ENCODE peak calls at places on chromosomes 4 and X, in nine cellular contexts. One of them, this sample, is unnamed.

GRCh38 chrX:23637187-23637586 is 30.1 kb upstream of the PRDX4 start:
- DNase-seq in PC-9: no peak
- DNase-seq in HepG2: no peak
- DNase-seq in K562: no peak
- DNase-seq in tibial nerve: no peak
- DNase-seq in PC-3: no peak
- DNase-seq in transverse colon: no peak
- DNase-seq in mammary epithelial cell: no peak
- DNase-seq in Panc1: no peak
- DNase-seq in this sample: no peak

GRCh38 chrX:120774611-120775010 is 101.1 kb downstream of the CT47B1 start:
- DNase-seq in tibial nerve: no peak
- DNase-seq in PC-9: no peak
- DNase-seq in transverse colon: no peak
- DNase-seq in K562: no peak
- DNase-seq in PC-3: no peak
- DNase-seq in HepG2: no peak
- DNase-seq in mammary epithelial cell: no peak
- DNase-seq in Panc1: no peak
- DNase-seq in this sample: no peak

GRCh38 chr4:140308366-140309123 is 64.9 kb upstream of the SCOC start:
- DNase-seq in mammary epithelial cell: peak; percentile 92
- DNase-seq in HepG2: no peak
- DNase-seq in Panc1: no peak
- DNase-seq in K562: peak; percentile 4
- DNase-seq in PC-3: no peak
- DNase-seq in transverse colon: peak; percentile 21
- DNase-seq in tibial nerve: no peak
- DNase-seq in PC-9: peak; percentile 21
- DNase-seq in this sample: no peak

GRCh38 chrX:101415180-101416130 is 7.4 kb downstream of the HNRNPH2 start:
- DNase-seq in HepG2: peak; percentile 14
- DNase-seq in tibial nerve: peak; percentile 39
- DNase-seq in K562: peak; percentile 72
- DNase-seq in transverse colon: no peak
- DNase-seq in mammary epithelial cell: peak; percentile 53
- DNase-seq in Panc1: peak; percentile 64
- DNase-seq in PC-9: peak; percentile 16
- DNase-seq in PC-3: peak; percentile 69
- DNase-seq in this sample: peak; percentile 42

GRCh38 chrX:154717824-154718223 is 33.1 kb downstream of the GAB3 start:
- DNase-seq in mammary epithelial cell: no peak
- DNase-seq in tibial nerve: no peak
- DNase-seq in HepG2: no peak
- DNase-seq in K562: peak; percentile 89
- DNase-seq in PC-3: peak; percentile 70
- DNase-seq in PC-9: no peak
- DNase-seq in Panc1: no peak
- DNase-seq in transverse colon: peak; percentile 26
- DNase-seq in this sample: no peak

GRCh38 chr4:40395908-40396806 is 61.0 kb downstream of the CHRNA9 start:
- DNase-seq in PC-3: peak; percentile 83
- DNase-seq in mammary epithelial cell: peak; percentile 35
- DNase-seq in HepG2: peak; percentile 43
- DNase-seq in transverse colon: peak; percentile 57
- DNase-seq in tibial nerve: peak; percentile 31
- DNase-seq in PC-9: peak; percentile 82
- DNase-seq in Panc1: no peak
- DNase-seq in K562: no peak
- DNase-seq in this sample: peak; percentile 86

GRCh38 chr4:129111919-129112318 is 16.0 kb downstream of the C4orf33 start:
- DNase-seq in tibial nerve: no peak
- DNase-seq in mammary epithelial cell: no peak
- DNase-seq in K562: no peak
- DNase-seq in HepG2: no peak
- DNase-seq in transverse colon: no peak
- DNase-seq in Panc1: no peak
- DNase-seq in PC-9: no peak
- DNase-seq in PC-3: no peak
- DNase-seq in this sample: no peak

GRCh38 chrX:130916636-130917422 is 13.8 kb upstream of the ENOX2 start:
- DNase-seq in K562: peak; percentile 74
- DNase-seq in Panc1: peak; percentile 35
- DNase-seq in tibial nerve: no peak
- DNase-seq in mammary epithelial cell: peak; percentile 21
- DNase-seq in PC-3: peak; percentile 42
- DNase-seq in transverse colon: peak; percentile 35
- DNase-seq in HepG2: peak; percentile 35
- DNase-seq in PC-9: peak; percentile 17
- DNase-seq in this sample: no peak

GRCh38 chr4:108152980-108153379 is 15.8 kb downstream of the LEF1 start:
- DNase-seq in mammary epithelial cell: peak; percentile 7
- DNase-seq in HepG2: no peak
- DNase-seq in PC-3: no peak
- DNase-seq in transverse colon: no peak
- DNase-seq in PC-9: no peak
- DNase-seq in K562: no peak
- DNase-seq in tibial nerve: no peak
- DNase-seq in Panc1: no peak
- DNase-seq in this sample: no peak

GRCh38 chrX:2461711-2462016 is 39.1 kb downstream of the DHRSX start:
- DNase-seq in tibial nerve: no peak
- DNase-seq in PC-3: no peak
- DNase-seq in Panc1: no peak
- DNase-seq in K562: no peak
- DNase-seq in HepG2: no peak
- DNase-seq in PC-9: no peak
- DNase-seq in mammary epithelial cell: no peak
- DNase-seq in transverse colon: no peak
- DNase-seq in this sample: no peak

DNA sequence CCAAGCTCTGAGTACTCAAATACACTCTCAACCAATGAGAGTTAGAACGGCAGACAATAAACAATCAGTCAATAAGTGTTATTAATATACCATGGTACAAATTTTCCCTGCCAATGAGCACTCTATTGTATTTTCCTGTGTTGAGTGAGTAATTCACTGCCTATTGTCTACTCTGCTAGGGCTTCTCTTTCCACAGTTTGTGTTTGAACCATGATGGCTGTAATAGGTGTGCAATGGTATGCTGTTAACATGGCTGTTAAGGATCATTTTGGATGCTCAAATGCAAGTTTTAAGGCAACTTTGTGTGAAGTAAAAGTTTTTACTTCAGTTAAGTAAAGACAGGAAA is 41.2 kb downstream of the RPS6KA3 start:
- DNase-seq in PC-3: no peak
- DNase-seq in K562: no peak
- DNase-seq in Panc1: no peak
- DNase-seq in PC-9: no peak
- DNase-seq in tibial nerve: no peak
- DNase-seq in transverse colon: no peak
- DNase-seq in HepG2: no peak
- DNase-seq in mammary epithelial cell: no peak
- DNase-seq in this sample: no peak
- H3K27ac ChIP-seq in PC-3: no peak overlapping the region
- H3K27ac ChIP-seq in K562: no peak overlapping the region
- H3K27ac ChIP-seq in Panc1: no peak overlapping the region
- H3K27ac ChIP-seq in PC-9: no peak overlapping the region
- H3K27ac ChIP-seq in tibial nerve: no peak overlapping the region
- H3K27ac ChIP-seq in transverse colon: no peak overlapping the region
- H3K27ac ChIP-seq in HepG2: peak overlapping the region; percentile 40
- H3K27ac ChIP-seq in mammary epithelial cell: no peak overlapping the region
- H3K27ac ChIP-seq in this sample: no peak overlapping the region

DNA sequence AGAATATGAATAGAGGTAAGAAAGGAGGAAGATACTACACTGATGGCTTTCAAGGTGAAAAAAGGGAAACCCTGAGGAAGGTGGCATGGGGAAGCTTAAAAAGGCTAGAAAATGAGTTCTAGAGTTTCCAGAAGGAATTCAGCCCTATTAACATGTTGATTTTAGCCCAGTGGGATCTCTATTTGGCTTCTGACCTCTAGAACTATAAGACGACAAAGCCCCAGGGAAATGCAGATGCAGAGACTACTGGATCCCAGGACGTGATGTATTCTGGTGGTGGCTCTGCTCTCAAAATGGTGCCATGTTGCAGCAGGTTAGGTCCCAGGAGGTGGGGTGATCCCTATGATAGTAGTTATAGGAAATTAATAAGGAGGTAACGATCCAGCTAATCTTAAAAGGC is 120.4 kb downstream of the TMA16 start:
- DNase-seq in K562: no peak
- DNase-seq in HepG2: no peak
- DNase-seq in transverse colon: no peak
- DNase-seq in PC-3: no peak
- DNase-seq in mammary epithelial cell: no peak
- DNase-seq in Panc1: no peak
- DNase-seq in tibial nerve: no peak
- DNase-seq in PC-9: no peak
- DNase-seq in this sample: no peak
- H3K4me1 ChIP-seq in K562: no peaks in the 10 kb centered on the region
- H3K4me1 ChIP-seq in HepG2: no peaks in the 10 kb centered on the region
- H3K4me1 ChIP-seq in transverse colon: no peaks in the 10 kb centered on the region
- H3K4me1 ChIP-seq in PC-3: no peaks in the 10 kb centered on the region
- H3K4me1 ChIP-seq in mammary epithelial cell: no peaks in the 10 kb centered on the region
- H3K4me1 ChIP-seq in Panc1: no peaks in the 10 kb centered on the region
- H3K4me1 ChIP-seq in tibial nerve: no peaks in the 10 kb centered on the region
- H3K4me1 ChIP-seq in PC-9: no peaks in the 10 kb centered on the region
- H3K4me1 ChIP-seq in this sample: no peaks in the 10 kb centered on the region

GRCh38 chr4:82562553-82562854 is 716 bp upstream of the TMEM150C start:
- DNase-seq in transverse colon: no peak
- DNase-seq in K562: no peak
- DNase-seq in HepG2: no peak
- DNase-seq in Panc1: no peak
- DNase-seq in mammary epithelial cell: no peak
- DNase-seq in PC-9: no peak
- DNase-seq in PC-3: no peak
- DNase-seq in tibial nerve: no peak
- DNase-seq in this sample: no peak

GRCh38 chr4:82560853-82561744 is 689 bp downstream of the TMEM150C start:
- DNase-seq in HepG2: no peak
- DNase-seq in mammary epithelial cell: no peak
- DNase-seq in K562: no peak
- DNase-seq in Panc1: no peak
- DNase-seq in transverse colon: peak; percentile 9
- DNase-seq in PC-9: peak; percentile 3
- DNase-seq in PC-3: no peak
- DNase-seq in tibial nerve: no peak
- DNase-seq in this sample: no peak

GRCh38 chr4:82567444-82567843 is 5.7 kb upstream of the TMEM150C start:
- DNase-seq in transverse colon: no peak
- DNase-seq in HepG2: no peak
- DNase-seq in PC-9: no peak
- DNase-seq in Panc1: no peak
- DNase-seq in mammary epithelial cell: no peak
- DNase-seq in tibial nerve: no peak
- DNase-seq in PC-3: no peak
- DNase-seq in K562: no peak
- DNase-seq in this sample: no peak

GRCh38 chr4:82559735-82560120 is 2.1 kb downstream of the TMEM150C start:
- DNase-seq in HepG2: no peak
- DNase-seq in tibial nerve: no peak
- DNase-seq in Panc1: no peak
- DNase-seq in PC-3: no peak
- DNase-seq in transverse colon: no peak
- DNase-seq in K562: no peak
- DNase-seq in mammary epithelial cell: no peak
- DNase-seq in PC-9: no peak
- DNase-seq in this sample: no peak

GRCh38 chr4:82561745-82562552 is at the start of gene TMEM150C:
- DNase-seq in transverse colon: peak; percentile 22
- DNase-seq in Panc1: no peak
- DNase-seq in tibial nerve: no peak
- DNase-seq in K562: no peak
- DNase-seq in PC-9: peak; percentile 18
- DNase-seq in mammary epithelial cell: no peak
- DNase-seq in HepG2: no peak
- DNase-seq in PC-3: peak; percentile 5
- DNase-seq in this sample: no peak
- TF ChIP-seq CTCF in transverse colon: no peak
- TF ChIP-seq CTCF in Panc1: peak; percentile 28
- TF ChIP-seq CTCF in tibial nerve: no peak
- TF ChIP-seq CTCF in K562: no peak
- TF ChIP-seq CTCF in PC-9: no peak
- TF ChIP-seq CTCF in mammary epithelial cell: no peak
- TF ChIP-seq CTCF in HepG2: peak; percentile 21
- TF ChIP-seq CTCF in PC-3: no peak
- TF ChIP-seq CTCF in this sample: no peak

GRCh38 chr4:80963051-80963450 is 67.5 kb upstream of the BMP3 start:
- DNase-seq in PC-9: no peak
- DNase-seq in PC-3: peak; percentile 11
- DNase-seq in tibial nerve: no peak
- DNase-seq in mammary epithelial cell: peak; percentile 19
- DNase-seq in HepG2: no peak
- DNase-seq in Panc1: no peak
- DNase-seq in transverse colon: no peak
- DNase-seq in K562: no peak
- DNase-seq in this sample: no peak

DNA sequence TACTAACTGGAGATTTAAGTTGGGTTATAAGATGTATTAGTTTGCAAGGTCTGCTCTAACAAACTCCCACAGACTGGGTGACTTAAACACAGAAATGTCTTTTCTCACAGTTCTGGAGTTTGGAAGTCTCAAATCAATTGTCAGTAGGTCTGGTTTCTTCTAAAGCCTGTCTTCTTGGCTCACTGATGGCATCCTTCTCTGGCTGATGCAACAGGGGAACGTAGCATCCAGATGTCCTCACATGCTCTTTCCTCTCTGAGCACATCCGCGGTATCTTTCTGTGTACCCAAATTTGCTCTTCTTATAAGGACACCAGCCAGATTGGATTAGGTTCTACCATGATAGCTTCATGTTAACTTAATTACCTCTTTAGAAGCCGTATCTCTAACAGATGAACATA is 63.2 kb upstream of the BMP3 start:
- DNase-seq in PC-9: no peak
- DNase-seq in K562: no peak
- DNase-seq in PC-3: no peak
- DNase-seq in HepG2: no peak
- DNase-seq in mammary epithelial cell: no peak
- DNase-seq in tibial nerve: no peak
- DNase-seq in transverse colon: no peak
- DNase-seq in Panc1: no peak
- DNase-seq in this sample: no peak
- H3K27ac ChIP-seq in PC-9: no peak overlapping the region
- H3K27ac ChIP-seq in K562: no peak overlapping the region
- H3K27ac ChIP-seq in PC-3: no peak overlapping the region
- H3K27ac ChIP-seq in HepG2: no peak overlapping the region
- H3K27ac ChIP-seq in mammary epithelial cell: no peak overlapping the region
- H3K27ac ChIP-seq in tibial nerve: no peak overlapping the region
- H3K27ac ChIP-seq in transverse colon: no peak overlapping the region
- H3K27ac ChIP-seq in Panc1: no peak overlapping the region
- H3K27ac ChIP-seq in this sample: no peak overlapping the region

GRCh38 chr4:26323807-26324206 is 3.0 kb downstream of the RBPJ start:
- DNase-seq in PC-9: no peak
- DNase-seq in mammary epithelial cell: no peak
- DNase-seq in Panc1: no peak
- DNase-seq in K562: no peak
- DNase-seq in HepG2: no peak
- DNase-seq in tibial nerve: no peak
- DNase-seq in PC-3: no peak
- DNase-seq in transverse colon: no peak
- DNase-seq in this sample: no peak
- H3K4me1 ChIP-seq in PC-9: peaks cover 23% of the 10 kb centered on the region
- H3K4me1 ChIP-seq in mammary epithelial cell: peaks cover 25% of the 10 kb centered on the region
- H3K4me1 ChIP-seq in Panc1: peaks cover 11% of the 10 kb centered on the region
- H3K4me1 ChIP-seq in K562: peaks cover 20% of the 10 kb centered on the region
- H3K4me1 ChIP-seq in HepG2: peaks cover 25% of the 10 kb centered on the region
- H3K4me1 ChIP-seq in tibial nerve: peaks cover 65% of the 10 kb centered on the region
- H3K4me1 ChIP-seq in PC-3: peaks cover 36% of the 10 kb centered on the region
- H3K4me1 ChIP-seq in transverse colon: peaks cover 13% of the 10 kb centered on the region
- H3K4me1 ChIP-seq in this sample: peaks cover 2% of the 10 kb centered on the region